ENCODE peak calls at places on chromosomes 1 and 21, in four cellular contexts. F, A, Q and X are unnamed samples.

GRCh38 chr1:236083650-236084385 is 18.9 kb upstream of the NID1 start:
- DNase-seq in Q (no peak), F (peak), A (no peak), X (no peak)

GRCh38 chr1:125119024-125119441 is 3934.3 kb downstream of the SRGAP2C start:
- DNase-seq in F (no peak), A (no peak), Q (no peak), X (no peak)

GRCh38 chr1:8736927-8737326 is 80.5 kb downstream of the RERE start:
- DNase-seq in Q (no peak), A (no peak), F (no peak), X (no peak)

GRCh38 chr1:6962390-6962955 is 177.2 kb downstream of the CAMTA1 start:
- DNase-seq in Q (peak), F (no peak), A (no peak), X (no peak)

GRCh38 chr1:233038581-233038980 is 88.2 kb downstream of the NTPCR start:
- DNase-seq in F (no peak), Q (no peak), A (no peak), X (no peak)

GRCh38 chr1:64519921-64520320 is 50.0 kb downstream of the CACHD1 start:
- DNase-seq in Q (no peak), A (no peak), F (peak), X (no peak)

GRCh38 chr1:61175976-61176375 is 93.6 kb downstream of the NFIA start:
- DNase-seq in Q (no peak), A (no peak), F (no peak), X (no peak)

GRCh38 chr21:44765231-44766013 is 36.2 kb downstream of the UBE2G2 start:
- DNase-seq in Q (no peak), F (no peak), A (no peak), X (peak)

GRCh38 chr1:165647970-165648369 is 16.9 kb downstream of the MGST3 start:
- DNase-seq in A (no peak), Q (no peak), F (no peak), X (no peak)

GRCh38 chr1:94661431-94661830 is 119.9 kb upstream of the F3 start:
- DNase-seq in F (no peak), A (no peak), Q (no peak), X (no peak)

GRCh38 chr1:200979574-200980451 is 43.7 kb downstream of the KIF21B start:
- DNase-seq in F (peak), Q (no peak), A (no peak), X (peak)

GRCh38 chr1:203406446-203407045 is 55.6 kb upstream of the FMOD start:
- DNase-seq in A (no peak), Q (peak), F (peak), X (no peak)

GRCh38 chr1:177119311-177119710 is 45.2 kb downstream of the ASTN1 start:
- DNase-seq in A (no peak), Q (no peak), F (no peak), X (no peak)

GRCh38 chr1:200963076-200963475 is 60.4 kb downstream of the KIF21B start:
- DNase-seq in Q (no peak), A (no peak), F (no peak), X (no peak)